ENCODE peak calls at places on chromosomes 4 and X, in four cellular contexts. X is K562, B is WTC11, A is HepG2. L is an unnamed sample.

GRCh38 chrX:28586291-28586690 is 955 bp upstream of the IL1RAPL1 start:
- DNase-seq in X (no peak), B (peak; percentile 38), A (no peak), L (no peak)

GRCh38 chrX:150942958-150943594 is 40.1 kb upstream of the HMGB3 start:
- DNase-seq in X (peak; percentile 51), B (no peak), A (no peak), L (no peak)

GRCh38 chrX:54479471-54480122 is 16.4 kb downstream of the FGD1 start:
- DNase-seq in X (no peak), B (peak; percentile 63), A (no peak), L (no peak)

GRCh38 chrX:110167952-110168451 is 149.9 kb downstream of the AMMECR1 start:
- DNase-seq in X (peak; percentile 75), B (peak; percentile 66), A (no peak), L (no peak)

GRCh38 chr4:156545003-156545785 is 426.4 kb downstream of the PDGFC start:
- DNase-seq in X (no peak), B (no peak), A (no peak), L (no peak)

GRCh38 chrX:138775501-138775900 is 64.0 kb upstream of the FGF13 start:
- DNase-seq in X (peak; percentile 23), B (no peak), A (peak; percentile 0), L (no peak)

GRCh38 chrX:155334486-155335316 is at the start of gene CLIC2:
- DNase-seq in X (peak; percentile 76), B (no peak), A (no peak), L (no peak)

GRCh38 chr4:169030575-169030982 is 20.5 kb upstream of the CBR4 start:
- DNase-seq in X (no peak), B (no peak), A (peak; percentile 35), L (no peak)

GRCh38 chr4:5892321-5893012 is 419 bp downstream of the CRMP1 start:
- DNase-seq in X (no peak), B (no peak), A (no peak), L (no peak)

GRCh38 chr4:7988437-7988836 is 48.8 kb upstream of the AFAP1 start:
- DNase-seq in X (no peak), B (no peak), A (no peak), L (no peak)

GRCh38 chr4:158870282-158871049 is 101.6 kb downstream of the FNIP2 start:
- DNase-seq in X (no peak), B (peak; percentile 62), A (no peak), L (no peak)

GRCh38 chr4:71460368-71460767 is 121.5 kb downstream of the SLC4A4 start:
- DNase-seq in X (no peak), B (no peak), A (no peak), L (no peak)

GRCh38 chr4:1887065-1887464 is 15.9 kb downstream of the NSD2 start:
- DNase-seq in X (no peak), B (no peak), A (no peak), L (no peak)

GRCh38 chr4:87100093-87100634 is 120.3 kb downstream of the KLHL8 start:
- DNase-seq in X (no peak), B (no peak), A (peak; percentile 13), L (no peak)

GRCh38 chr4:168812806-168813205 is 197.2 kb downstream of the CBR4 start:
- DNase-seq in X (no peak), B (no peak), A (no peak), L (no peak)

GRCh38 chrX:35787867-35788266 is 10.3 kb upstream of the MAGEB16 start:
- DNase-seq in X (no peak), B (no peak), A (no peak), L (no peak)

GRCh38 chrX:150547511-150548115 is 20.8 kb upstream of the MTM1 start:
- DNase-seq in X (peak; percentile 59), B (peak; percentile 48), A (no peak), L (no peak)

GRCh38 chr4:156732634-156733033 is 239.0 kb downstream of the PDGFC start:
- DNase-seq in X (no peak), B (no peak), A (no peak), L (no peak)

GRCh38 chr4:48033825-48034413 is 17.3 kb downstream of the NIPAL1 start:
- DNase-seq in X (peak; percentile 32), B (peak; percentile 54), A (peak; percentile 28), L (no peak)

GRCh38 chr4:186900232-186900900 is 176.7 kb upstream of the FAT1 start:
- DNase-seq in X (peak; percentile 67), B (no peak), A (no peak), L (no peak)

GRCh38 chrX:64152857-64153256 is 52.7 kb downstream of the AMER1 start:
- DNase-seq in X (no peak), B (peak; percentile 54), A (peak; percentile 30), L (no peak)

GRCh38 chrX:107542500-107542899 is 85.8 kb upstream of the PRPS1 start:
- DNase-seq in X (no peak), B (peak; percentile 14), A (peak; percentile 34), L (no peak)

GRCh38 chrX:123713434-123713833 is 19.4 kb downstream of the THOC2 start:
- DNase-seq in X (no peak), B (no peak), A (no peak), L (no peak)

GRCh38 chr4:2925931-2926860 is 37.0 kb downstream of the NOP14 start:
- DNase-seq in X (no peak), B (no peak), A (no peak), L (no peak)

GRCh38 chr4:170259631-170260153 is 169.9 kb upstream of the AADAT start:
- DNase-seq in X (peak; percentile 40), B (peak; percentile 93), A (peak; percentile 92), L (peak; percentile 65)
- TF ChIP-seq CBFB in X (no peak), B (no peak), A (no peak), L (no peak)

GRCh38 chr4:40214038-40214437 is 17.2 kb downstream of the RHOH start:
- DNase-seq in X (no peak), B (no peak), A (no peak), L (no peak)
- TF ChIP-seq CBFB in X (no peak), B (no peak), A (no peak), L (no peak)

GRCh38 chr4:161252520-161253141 is 911.2 kb downstream of the FSTL5 start:
- DNase-seq in X (peak; percentile 1), B (no peak), A (peak; percentile 23), L (peak; percentile 15)
- TF ChIP-seq CBFB in X (no peak), B (no peak), A (no peak), L (no peak)

GRCh38 chrX:56313308-56313707 is 81.2 kb downstream of the KLF8 start:
- DNase-seq in X (no peak), B (no peak), A (no peak), L (no peak)

GRCh38 chrX:56314334-56314733 is 82.2 kb downstream of the KLF8 start:
- DNase-seq in X (no peak), B (no peak), A (no peak), L (no peak)

GRCh38 chrX:56319165-56319564 is 87.0 kb downstream of the KLF8 start:
- DNase-seq in X (no peak), B (no peak), A (no peak), L (no peak)

DNA sequence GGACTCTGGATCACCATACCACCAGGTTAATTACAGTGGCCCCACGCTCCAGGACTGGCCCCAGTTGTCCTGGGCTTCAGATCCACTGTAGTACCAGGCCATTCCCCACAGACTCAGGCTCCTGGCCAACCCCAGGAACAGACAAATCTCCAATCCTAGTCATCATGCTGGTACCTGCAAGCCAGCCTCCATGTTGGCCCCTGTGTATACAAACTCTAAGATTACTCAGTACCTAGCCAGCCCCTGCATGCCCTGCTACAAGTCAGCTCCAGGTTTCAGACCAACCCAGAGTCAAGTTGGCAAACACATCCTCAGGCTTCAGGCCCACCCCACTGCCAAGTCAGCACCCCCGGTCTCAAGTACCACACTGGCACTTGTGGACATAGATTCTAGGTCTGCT is 85.9 kb downstream of the KLF8 start:
- DNase-seq in X (no peak), B (no peak), A (no peak), L (no peak)
- TF ChIP-seq CBFB in X (no peak), B (no peak), A (no peak), L (no peak)

GRCh38 chr4:83618431-83618830 is 82.5 kb downstream of the GPAT3 start:
- DNase-seq in X (no peak), B (no peak), A (peak; percentile 87), L (no peak)
- TF ChIP-seq CBFB in X (no peak), B (no peak), A (no peak), L (no peak)

L was measured in GM12878.